ENCODE peak calls at places on chromosomes 5 and 9, in eight cellular contexts. C is mesendoderm, G is fibroblast of lung, E is uterus, I is aorta, H is PC-3, J is body of pancreas, N is astrocyte. L is an unnamed sample. For H3K27me3 and H3K4me1, the result is how much of the 10 kb centered on the place peaks cover.

GRCh38 chr5:5025774-5026406 is 114.2 kb upstream of the ADAMTS16 start:
- DNase-seq in G (no peak), I (no peak), E (no peak), J (no peak), C (no peak), N (no peak), H (peak), L (no peak)

GRCh38 chr5:61600945-61601491 is 269.0 kb downstream of the ZSWIM6 start:
- DNase-seq in N (peak), C (no peak), G (peak), H (no peak), E (no peak), I (no peak), J (peak), L (no peak)

GRCh38 chr5:144815131-144815530 is 644.5 kb downstream of the KCTD16 start:
- DNase-seq in E (no peak), N (no peak), H (no peak), G (no peak), I (no peak), C (no peak), J (no peak), L (no peak)

GRCh38 chr5:38154615-38155204 is 103.6 kb upstream of the EGFLAM start:
- DNase-seq in G (no peak), E (no peak), I (no peak), H (no peak), C (no peak), J (no peak), N (no peak), L (no peak)

GRCh38 chr9:12822111-12822510 is 47.3 kb downstream of the LURAP1L start:
- DNase-seq in C (no peak), I (no peak), J (no peak), E (no peak), N (peak), G (peak), H (no peak), L (no peak)

GRCh38 chr5:173868096-173868879 is 19.9 kb upstream of the CPEB4 start:
- DNase-seq in G (peak), E (no peak), J (peak), C (peak), I (no peak), N (peak), H (peak), L (no peak)

GRCh38 chr5:157471709-157472108 is 11.7 kb downstream of the NIPAL4 start:
- DNase-seq in G (peak), H (peak), I (no peak), N (no peak), E (no peak), C (peak), J (no peak), L (peak)

GRCh38 chr9:90331826-90332575 is 310.6 kb downstream of the DIRAS2 start:
- DNase-seq in N (peak), C (peak), G (peak), I (no peak), H (no peak), J (no peak), E (no peak), L (no peak)

GRCh38 chr5:158287643-158288228 is 428.8 kb upstream of the CLINT1 start:
- DNase-seq in G (peak), H (peak), E (peak), J (peak), C (no peak), I (no peak), N (peak), L (no peak)

GRCh38 chr5:139758510-139759036 is 37.0 kb upstream of the PSD2 start:
- DNase-seq in E (no peak), I (no peak), H (no peak), N (no peak), J (no peak), C (no peak), G (no peak), L (no peak)

GRCh38 chr5:36600847-36601527 is 5.4 kb upstream of the SLC1A3 start:
- DNase-seq in N (no peak), G (peak), E (no peak), H (no peak), J (no peak), I (no peak), C (no peak), L (no peak)

GRCh38 chr5:36599986-36600779 is 6.2 kb upstream of the SLC1A3 start:
- DNase-seq in I (no peak), E (no peak), G (peak), H (no peak), C (no peak), N (peak), J (no peak), L (no peak)

GRCh38 chr5:36593867-36594266 is 12.5 kb upstream of the SLC1A3 start:
- DNase-seq in J (no peak), H (no peak), N (no peak), I (no peak), E (no peak), G (no peak), C (no peak), L (no peak)

GRCh38 chr5:36596247-36596646 is 10.2 kb upstream of the SLC1A3 start:
- DNase-seq in H (no peak), G (no peak), N (no peak), C (peak), E (no peak), I (no peak), J (no peak), L (peak)

DNA sequence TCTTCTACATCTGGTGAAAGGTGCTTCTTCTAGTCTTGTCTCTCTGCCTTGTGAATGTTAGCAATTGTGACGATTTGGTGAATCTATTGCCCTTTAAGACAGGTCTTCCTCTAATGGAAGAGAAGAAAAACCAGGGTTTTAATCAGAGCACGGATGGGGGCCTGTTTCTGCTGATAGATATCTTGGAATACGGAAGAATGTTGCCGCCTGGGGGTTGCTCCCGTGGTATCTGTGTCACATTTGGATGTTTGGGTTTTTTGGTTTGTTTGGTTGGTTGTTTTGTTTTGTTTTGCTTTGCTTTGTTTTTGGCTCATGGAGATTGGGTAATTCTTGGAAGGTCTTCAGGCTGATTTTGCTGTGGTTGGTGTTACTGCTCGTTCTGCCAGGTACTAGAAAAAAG is 9.7 kb upstream of the SLC1A3 start:
- DNase-seq in H (no peak), J (no peak), N (no peak), G (no peak), I (no peak), E (no peak), C (no peak), L (no peak)
- H3K4me3 ChIP-seq in H (no peak), J (no peak), N (no peak), G (no peak), I (no peak), E (no peak), C (no peak), L (no peak)

GRCh38 chr9:98280162-98280561 is 24.7 kb upstream of the TBC1D2 start:
- DNase-seq in N (no peak), G (no peak), J (no peak), H (no peak), C (no peak), I (no peak), E (no peak), L (no peak)
- H3K27me3 ChIP-seq in N (under half), G (under half), J (under half), H (under half), C (under half), I (under half), E (under half), L (under half)

GRCh38 chr9:128898845-128899565 is 17.1 kb downstream of the LRRC8A start:
- DNase-seq in I (no peak), E (no peak), G (no peak), N (no peak), H (no peak), J (no peak), C (no peak), L (no peak)
- H3K4me1 ChIP-seq in I (under half), E (under half), G (under half), N (under half), H (under half), J (under half), C (under half), L (under half)

GRCh38 chr9:94174164-94174563 is 84.9 kb upstream of the ZNF169 start:
- DNase-seq in I (no peak), N (no peak), G (no peak), E (no peak), H (no peak), C (no peak), J (no peak), L (no peak)
- H3K4me3 ChIP-seq in I (no peak), N (no peak), G (no peak), E (no peak), H (no peak), C (no peak), J (no peak), L (no peak)

GRCh38 chr5:154479160-154479943 is 1.3 kb upstream of the HAND1 start:
- DNase-seq in H (no peak), J (no peak), I (no peak), E (no peak), G (no peak), N (no peak), C (peak), L (no peak)
- H3K27me3 ChIP-seq in H (half or more), J (under half), I (under half), E (under half), G (half or more), N (half or more), C (half or more), L (half or more)